ENCODE peak calls at places on chromosomes 11 and 22, in five cellular contexts. U, J, C, N and F are unnamed samples.

GRCh38 chr11:8352090-8352489 is 88.4 kb upstream of the LMO1 start:
- DNase-seq in U (no peak), J (no peak), C (no peak), N (no peak), F (no peak)

GRCh38 chr22:39179401-39179827 is 26.9 kb upstream of the CBX7 start:
- DNase-seq in U (no peak), J (no peak), C (no peak), N (no peak), F (no peak)

GRCh38 chr22:19045094-19045493 is 77.1 kb downstream of the DGCR2 start:
- DNase-seq in U (no peak), J (no peak), C (no peak), N (no peak), F (no peak)

GRCh38 chr11:102530558-102530957 is at the start of gene MMP7:
- DNase-seq in U (no peak), J (no peak), C (no peak), N (no peak), F (no peak)

GRCh38 chr22:40499187-40499753 is 128.9 kb downstream of the SGSM3 start:
- DNase-seq in U (no peak), J (no peak), C (no peak), N (no peak), F (no peak)

GRCh38 chr11:112223754-112224532 is 2.3 kb upstream of the PTS start:
- DNase-seq in U (no peak), J (no peak), C (no peak), N (no peak), F (no peak)

GRCh38 chr11:76672431-76673163 is 2.0 kb upstream of the LRRC32 start:
- DNase-seq in U (no peak), J (no peak), C (no peak), N (no peak), F (peak; percentile 42)

GRCh38 chr11:6298605-6299004 is 21.7 kb downstream of the CAVIN3 start:
- DNase-seq in U (peak; percentile 60), J (no peak), C (no peak), N (no peak), F (no peak)

GRCh38 chr11:15038963-15039362 is 34.4 kb upstream of the CALCB start:
- DNase-seq in U (no peak), J (no peak), C (no peak), N (no peak), F (no peak)